ENCODE peak calls at places on chromosomes 4 and X, in four cellular contexts. R is IMR-90, B is mesendoderm, E is H1. P is an unnamed sample.

GRCh38 chrX:48903290-48903689 is 5.6 kb downstream of the PQBP1 start:
- DNase-seq in B (no peak), R (no peak), E (no peak), P (no peak)

GRCh38 chr4:78056265-78057129 is 626 bp upstream of the FRAS1 start:
- DNase-seq in B (peak), R (peak), E (no peak), P (peak)

GRCh38 chr4:71026086-71026485 is 32.6 kb downstream of the DCK start:
- DNase-seq in R (peak), E (no peak), B (no peak), P (no peak)

GRCh38 chrX:68396953-68397352 is 36.3 kb downstream of the OPHN1 start:
- DNase-seq in B (peak), R (peak), E (no peak), P (no peak)

GRCh38 chr4:30116401-30116800 is 603.8 kb upstream of the PCDH7 start:
- DNase-seq in E (no peak), B (no peak), R (no peak), P (no peak)

GRCh38 chr4:101155368-101155767 is 192.0 kb downstream of the PPP3CA start:
- DNase-seq in E (no peak), B (peak), R (peak), P (no peak)

GRCh38 chr4:158588777-158589176 is 67.1 kb downstream of the RXFP1 start:
- DNase-seq in B (no peak), R (no peak), E (no peak), P (no peak)

GRCh38 chrX:101550362-101550761 is at the start of gene ARMCX1:
- DNase-seq in E (peak), B (peak), R (peak), P (peak)

GRCh38 chr4:112082954-112083586 is 62.2 kb upstream of the FAM241A start:
- DNase-seq in E (no peak), B (no peak), R (peak), P (no peak)

GRCh38 chr4:48699470-48699869 is 80.6 kb downstream of the FRYL start:
- DNase-seq in B (peak), R (no peak), E (no peak), P (no peak)

GRCh38 chr4:175035907-175036306 is 117.7 kb downstream of the ADAM29 start:
- DNase-seq in B (no peak), E (no peak), R (no peak), P (no peak)

GRCh38 chrX:77447339-77448149 is at the start of gene FGF16:
- DNase-seq in R (no peak), B (peak), E (no peak), P (peak)

GRCh38 chr4:152943673-152944072 is 7.5 kb downstream of the FHDC1 start:
- DNase-seq in R (peak), E (no peak), B (peak), P (no peak)

GRCh38 chr4:151031831-151032605 is 16.9 kb upstream of the LRBA start:
- DNase-seq in B (no peak), E (no peak), R (peak), P (no peak)

GRCh38 chrX:16970977-16971376 is 24.5 kb downstream of the REPS2 start:
- DNase-seq in R (peak), E (no peak), B (no peak), P (no peak)

GRCh38 chr4:83932996-83933395 is 397.1 kb downstream of the GPAT3 start:
- DNase-seq in E (no peak), B (no peak), R (peak), P (no peak)

GRCh38 chr4:168979338-168979737 is 30.7 kb downstream of the CBR4 start:
- DNase-seq in B (no peak), R (no peak), E (no peak), P (no peak)
- H3K18ac ChIP-seq in B (no peak), R (no peak), E (no peak), P (no peak)

DNA sequence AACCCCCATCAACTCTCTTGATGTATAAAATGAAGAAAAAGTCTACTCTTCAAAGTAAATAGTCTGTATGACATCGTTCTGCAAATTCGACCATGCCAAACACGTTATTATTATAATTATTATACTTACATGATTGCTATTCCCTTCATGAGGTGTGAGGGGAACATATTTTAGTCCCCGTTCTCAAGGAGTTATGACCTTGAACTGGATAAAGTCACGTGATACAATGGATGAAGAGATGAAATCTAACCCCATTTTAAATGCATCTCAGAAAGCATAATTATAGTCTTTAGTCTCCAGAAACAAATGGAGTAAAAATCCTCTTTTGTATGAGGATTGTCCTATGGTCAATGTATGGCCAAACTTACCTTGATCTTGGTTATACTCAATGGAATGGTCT is 250.3 kb downstream of the HS3ST1 start:
- DNase-seq in B (no peak), R (no peak), E (no peak), P (no peak)
- H3K56ac ChIP-seq in B (no peak), R (no peak), E (no peak), P (no peak)

GRCh38 chr4:182143086-182143821 is 99.9 kb upstream of the TENM3 start:
- DNase-seq in E (no peak), R (peak), B (peak), P (no peak)
- H3K18ac ChIP-seq in E (peak), R (no peak), B (peak), P (no peak)

DNA sequence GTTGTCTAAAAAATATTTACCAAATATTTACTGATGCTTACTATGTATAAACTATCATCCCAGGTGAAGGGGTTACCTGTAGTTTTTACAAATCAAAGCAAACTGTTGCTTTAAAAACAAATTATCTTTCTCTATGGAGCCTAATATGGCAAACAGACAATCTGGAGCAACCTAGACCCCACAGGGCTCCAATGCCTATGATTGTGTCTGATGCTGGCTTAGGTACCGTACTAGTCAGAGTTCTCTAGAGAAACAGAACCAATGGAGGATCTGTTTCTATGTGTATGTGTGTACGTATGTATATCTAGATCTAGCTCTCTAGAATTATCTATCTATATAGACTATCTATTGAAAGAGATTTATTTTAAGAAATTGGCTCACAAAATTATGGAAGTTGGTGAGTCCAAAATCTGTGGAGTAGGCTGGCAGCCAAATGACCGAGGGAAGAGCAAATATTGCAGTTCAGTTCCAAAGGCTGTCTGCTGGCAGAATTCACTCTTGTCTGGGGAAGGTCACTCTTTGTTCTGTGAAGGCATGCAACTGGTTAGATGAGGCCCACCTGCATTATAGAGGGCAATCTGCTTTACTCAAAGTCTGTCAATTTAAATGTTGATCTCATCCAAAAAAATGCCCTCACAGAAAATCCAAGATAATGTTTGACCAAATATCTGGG is 127.1 kb upstream of the ENPEP start:
- DNase-seq in R (no peak), E (no peak), B (no peak), P (no peak)
- H3K56ac ChIP-seq in R (no peak), E (no peak), B (no peak), P (no peak)

GRCh38 chr4:155908187-155909139 is 5.0 kb downstream of the TDO2 start:
- DNase-seq in B (no peak), R (no peak), E (no peak), P (no peak)
- H3K18ac ChIP-seq in B (no peak), R (peak), E (no peak), P (no peak)

P was measured in H9.